ENCODE peak calls at places on chromosomes 7 and 10, in four cellular contexts. X is HepG2, W is GM12878, H is GM23248. K is an unnamed sample.
A peak's percentile ranks its signal among the peaks of the same experiment; 100 is the strongest.

GRCh38 chr10:118723467-118723866 is 31.3 kb downstream of the CACUL1 start:
- DNase-seq in X (no peak), W (no peak), H (peak; percentile 91), K (peak; percentile 47)

GRCh38 chr7:80950550-80950967 is 31.7 kb upstream of the SEMA3C start:
- DNase-seq in X (no peak), W (no peak), H (no peak), K (no peak)

GRCh38 chr7:117616694-117617093 is 136.9 kb downstream of the CFTR start:
- DNase-seq in X (no peak), W (no peak), H (no peak), K (no peak)

GRCh38 chr7:157004050-157004838 is 6.2 kb downstream of the MNX1 start:
- DNase-seq in X (no peak), W (no peak), H (peak; percentile 65), K (peak; percentile 42)

GRCh38 chr7:19958309-19958896 is 185.0 kb upstream of the TMEM196 start:
- DNase-seq in X (peak; percentile 1), W (no peak), H (peak; percentile 95), K (peak; percentile 93)

GRCh38 chr10:50470798-50471582 is 152.8 kb downstream of the SGMS1 start:
- DNase-seq in X (no peak), W (no peak), H (peak; percentile 20), K (no peak)

GRCh38 chr7:127995866-127996215 is 35.4 kb downstream of the LRRC4 start:
- DNase-seq in X (no peak), W (no peak), H (no peak), K (no peak)

GRCh38 chr7:26653430-26653911 is 210.9 kb downstream of the SKAP2 start:
- DNase-seq in X (no peak), W (no peak), H (no peak), K (no peak)

GRCh38 chr7:73482746-73483145 is 39.3 kb downstream of the BAZ1B start:
- DNase-seq in X (no peak), W (no peak), H (no peak), K (no peak)

GRCh38 chr7:55641273-55641691 is 69.0 kb upstream of the VOPP1 start:
- DNase-seq in X (peak; percentile 71), W (peak; percentile 65), H (peak; percentile 90), K (peak; percentile 74)

GRCh38 chr10:44020322-44021111 is 364.4 kb downstream of the CXCL12 start:
- DNase-seq in X (no peak), W (peak; percentile 42), H (no peak), K (no peak)

GRCh38 chr7:129147723-129148122 is 3.2 kb downstream of the TSPAN33 start:
- DNase-seq in X (no peak), W (no peak), H (no peak), K (no peak)

GRCh38 chr7:5634107-5634950 is 147.1 kb downstream of the RNF216 start:
- DNase-seq in X (no peak), W (no peak), H (peak; percentile 86), K (peak; percentile 85)

GRCh38 chr10:42977032-42977416 is 99.8 kb upstream of the RET start:
- DNase-seq in X (no peak), W (no peak), H (no peak), K (no peak)

GRCh38 chr7:151361193-151361959 is 19.8 kb downstream of the NUB1 start:
- DNase-seq in X (no peak), W (no peak), H (no peak), K (no peak)

GRCh38 chr7:152667900-152668440 is 8.0 kb downstream of the XRCC2 start:
- DNase-seq in X (no peak), W (no peak), H (no peak), K (no peak)

GRCh38 chr10:110681023-110681681 is 37.0 kb downstream of the RBM20 start:
- DNase-seq in X (peak; percentile 32), W (no peak), H (peak; percentile 30), K (peak; percentile 36)

GRCh38 chr10:75400769-75401568 is 595 bp downstream of the ZNF503 start:
- DNase-seq in X (no peak), W (no peak), H (peak; percentile 90), K (peak; percentile 73)

GRCh38 chr7:87148332-87148955 is 3.8 kb upstream of the DMTF1 start:
- DNase-seq in X (no peak), W (no peak), H (peak; percentile 69), K (peak; percentile 67)

GRCh38 chr7:47846117-47846836 is 102.0 kb downstream of the PKD1L1 start:
- DNase-seq in X (no peak), W (no peak), H (peak; percentile 57), K (peak; percentile 36)

GRCh38 chr10:14173706-14174594 is 156.8 kb downstream of the FRMD4A start:
- DNase-seq in X (no peak), W (no peak), H (peak; percentile 29), K (peak; percentile 28)

GRCh38 chr7:81937091-81937490 is 167.2 kb upstream of the HGF start:
- DNase-seq in X (no peak), W (no peak), H (peak; percentile 23), K (no peak)

DNA sequence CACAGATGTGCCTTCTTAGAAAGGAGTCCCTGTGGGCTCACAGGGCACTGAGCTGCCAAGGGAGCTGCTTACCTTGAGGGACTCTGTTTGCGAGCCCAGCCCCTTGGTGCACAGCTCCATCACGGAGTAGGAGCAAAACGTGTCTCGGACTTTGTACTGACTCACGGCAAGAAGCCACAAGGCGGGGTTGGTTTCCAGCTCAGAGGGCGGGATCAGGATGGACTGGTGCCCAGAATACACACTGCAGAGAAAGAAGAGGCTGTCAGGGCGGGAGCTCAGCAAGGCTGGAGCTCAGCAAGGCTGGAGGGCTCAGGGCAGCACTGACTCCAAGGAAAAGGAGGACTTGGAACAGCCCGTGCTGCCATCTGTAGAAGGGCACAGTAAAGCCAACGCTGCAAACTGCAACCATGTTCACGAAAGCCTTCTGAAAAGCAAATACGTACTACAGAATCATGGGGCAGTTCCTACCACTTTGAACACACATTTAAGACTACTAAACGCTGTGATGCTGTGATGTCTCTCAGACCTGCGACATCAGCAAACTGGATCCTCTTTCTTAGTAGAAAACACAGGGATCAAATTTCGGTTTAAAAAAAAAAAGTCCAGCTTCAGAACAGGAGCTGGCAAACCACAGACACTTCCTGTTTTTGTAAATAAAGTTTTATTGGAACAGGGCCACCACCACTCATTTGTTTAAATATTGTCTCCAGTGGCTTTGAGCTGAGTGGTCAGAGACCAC is 194.3 kb downstream of the ZMYND11 start:
- DNase-seq in X (peak; percentile 80), W (no peak), H (peak; percentile 98), K (peak; percentile 97)
- H3K4me3 ChIP-seq in X (peak overlapping the region; percentile 10), W (no peak overlapping the region), H (peak overlapping the region; percentile 69), K (peak overlapping the region; percentile 41)

DNA sequence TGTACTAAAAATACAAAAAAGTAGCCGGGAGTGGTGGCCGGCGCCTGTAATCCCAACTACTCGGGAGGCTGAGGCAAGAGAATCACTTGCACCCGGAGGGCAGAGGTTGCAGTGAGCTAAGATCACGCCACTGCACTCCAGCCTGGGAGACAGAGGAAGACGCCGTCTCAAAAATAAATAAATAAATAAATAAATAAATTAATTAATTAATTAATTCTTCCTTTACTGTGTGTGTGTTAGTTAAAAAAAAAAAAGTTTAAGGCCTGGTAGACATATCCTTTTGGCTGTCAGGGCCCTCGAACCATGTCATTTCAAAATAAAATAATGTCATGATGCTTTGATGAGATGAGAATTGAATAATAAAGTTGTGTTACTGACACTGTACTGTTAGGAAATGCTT is 81.3 kb downstream of the ZNF467 start:
- DNase-seq in X (no peak), W (no peak), H (no peak), K (no peak)
- H2AFZ ChIP-seq in X (peak overlapping the region; percentile 5), W (no peak overlapping the region), H (peak overlapping the region; percentile 72), K (no peak overlapping the region)

GRCh38 chr7:155458317-155459132 is 596 bp downstream of the EN2 start:
- DNase-seq in X (no peak), W (no peak), H (peak; percentile 21), K (no peak)

GRCh38 chr7:155460926-155461613 is 3.1 kb downstream of the EN2 start:
- DNase-seq in X (no peak), W (no peak), H (no peak), K (no peak)

GRCh38 chr7:155459133-155459866 is 1.4 kb downstream of the EN2 start:
- DNase-seq in X (no peak), W (no peak), H (no peak), K (no peak)

GRCh38 chr7:155461631-155462030 is 3.7 kb downstream of the EN2 start:
- DNase-seq in X (no peak), W (no peak), H (no peak), K (no peak)

GRCh38 chr7:155459867-155460461 is 2.0 kb downstream of the EN2 start:
- DNase-seq in X (no peak), W (no peak), H (no peak), K (no peak)
- TF ChIP-seq EZH2 in X (no peak), W (no peak), H (no peak), K (no peak)

DNA sequence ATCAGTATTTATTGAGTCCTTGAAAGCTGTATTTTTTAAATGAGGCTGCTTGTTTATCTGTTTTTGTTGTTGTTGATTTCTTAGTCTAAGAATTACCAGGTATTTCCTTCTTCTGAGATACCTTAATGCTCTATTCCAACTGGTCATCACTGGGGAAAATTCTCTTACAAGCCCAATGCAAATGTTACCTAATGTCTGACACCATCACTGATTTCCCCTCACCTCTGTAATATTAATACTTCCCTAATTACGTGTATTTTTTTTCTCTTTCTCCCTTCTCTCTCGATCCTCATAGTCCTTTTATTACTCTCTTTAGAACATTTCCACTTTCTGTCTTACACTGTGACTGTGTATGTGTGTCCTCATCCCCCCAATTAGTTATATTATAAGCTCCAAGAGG is 13.9 kb downstream of the HDAC9 start:
- DNase-seq in X (no peak), W (no peak), H (no peak), K (no peak)
- H3K4me3 ChIP-seq in X (no peak overlapping the region), W (peak overlapping the region; percentile 47), H (peak overlapping the region; percentile 65), K (peak overlapping the region; percentile 54)

K was measured in fibroblast of lung.